ENCODE peak calls at places on chromosome 6, in four cellular contexts. U is heart left ventricle, J is psoas muscle, D is brain microvascular endothelial cell. W is an unnamed sample.

GRCh38 chr6:5736016-5736738 is 270.5 kb downstream of the NRN1 start:
- DNase-seq in D (no peak), U (no peak), J (no peak), W (no peak)

GRCh38 chr6:36703982-36704381 is 6.4 kb downstream of the RAB44 start:
- DNase-seq in D (no peak), J (no peak), U (no peak), W (no peak)

GRCh38 chr6:38567436-38567835 is 72.3 kb downstream of the BTBD9 start:
- DNase-seq in D (peak; percentile 92), U (peak; percentile 84), J (peak; percentile 76), W (peak; percentile 14)

GRCh38 chr6:105831321-105831720 is 254.8 kb upstream of the PRDM1 start:
- DNase-seq in J (no peak), U (no peak), D (no peak), W (no peak)

GRCh38 chr6:112563368-112563767 is 216.2 kb downstream of the RFPL4B start:
- DNase-seq in J (no peak), U (no peak), D (peak; percentile 65), W (no peak)

GRCh38 chr6:37566209-37566859 is 66.6 kb upstream of the CCDC167 start:
- DNase-seq in U (peak; percentile 54), D (peak; percentile 18), J (peak; percentile 37), W (no peak)

GRCh38 chr6:65707134-65707826 is at the start of gene EYS:
- DNase-seq in D (no peak), U (no peak), J (no peak), W (peak; percentile 15)

GRCh38 chr6:44359973-44360372 is 17.5 kb downstream of the SPATS1 start:
- DNase-seq in D (no peak), U (no peak), J (no peak), W (no peak)

GRCh38 chr6:159056941-159057340 is 12.2 kb upstream of the TAGAP start:
- DNase-seq in J (no peak), D (no peak), U (no peak), W (no peak)

GRCh38 chr6:36698871-36699271 is 1.2 kb downstream of the RAB44 start:
- DNase-seq in D (no peak), U (no peak), J (no peak), W (no peak)

GRCh38 chr6:82862543-82862942 is 203.1 kb downstream of the UBE3D start:
- DNase-seq in D (no peak), U (no peak), J (no peak), W (no peak)

GRCh38 chr6:95515975-95516374 is 61.4 kb upstream of the MANEA start:
- DNase-seq in U (no peak), J (no peak), D (no peak), W (peak; percentile 8)

GRCh38 chr6:166388605-166389004 is 5.9 kb upstream of the MPC1 start:
- DNase-seq in D (no peak), U (no peak), J (no peak), W (no peak)

GRCh38 chr6:397604-398003 is 6.1 kb downstream of the IRF4 start:
- DNase-seq in J (no peak), D (no peak), U (no peak), W (no peak)

GRCh38 chr6:398065-398464 is 6.5 kb downstream of the IRF4 start:
- DNase-seq in D (no peak), U (no peak), J (no peak), W (no peak)

GRCh38 chr6:399785-400517 is 8.4 kb downstream of the IRF4 start:
- DNase-seq in D (no peak), U (no peak), J (no peak), W (no peak)

GRCh38 chr6:397056-397455 is 5.5 kb downstream of the IRF4 start:
- DNase-seq in D (no peak), U (no peak), J (no peak), W (no peak)

DNA sequence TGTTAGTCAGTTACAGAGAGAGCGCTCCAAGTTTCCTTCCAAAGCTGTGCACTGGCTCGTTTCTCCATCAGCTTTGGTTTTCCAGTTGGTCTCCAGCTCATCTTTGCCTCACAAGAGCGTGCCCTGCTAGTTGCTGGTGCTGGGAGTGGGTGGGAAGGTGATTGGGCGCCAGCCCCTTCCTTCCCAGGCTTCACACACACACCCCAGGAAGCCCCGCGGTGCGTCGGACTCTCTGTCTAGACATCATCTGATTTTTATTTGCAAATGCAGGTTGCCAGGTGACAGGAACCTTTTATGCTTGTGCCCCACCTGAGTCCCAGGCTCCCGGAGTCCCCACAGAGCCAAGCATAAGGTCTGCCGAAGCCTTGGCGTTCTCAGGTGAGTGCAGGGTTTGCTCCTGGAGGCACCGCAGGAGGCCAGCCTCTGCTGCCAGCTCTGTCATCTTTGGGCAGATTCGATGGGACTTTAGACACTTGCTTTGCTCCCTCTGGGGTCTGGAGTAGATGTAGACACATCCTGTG is 7.1 kb downstream of the IRF4 start:
- DNase-seq in J (no peak), D (no peak), U (no peak), W (no peak)
- H3K27ac ChIP-seq in J (no peak overlapping the region), D (no peak overlapping the region), U (no peak overlapping the region), W (no peak overlapping the region)

DNA sequence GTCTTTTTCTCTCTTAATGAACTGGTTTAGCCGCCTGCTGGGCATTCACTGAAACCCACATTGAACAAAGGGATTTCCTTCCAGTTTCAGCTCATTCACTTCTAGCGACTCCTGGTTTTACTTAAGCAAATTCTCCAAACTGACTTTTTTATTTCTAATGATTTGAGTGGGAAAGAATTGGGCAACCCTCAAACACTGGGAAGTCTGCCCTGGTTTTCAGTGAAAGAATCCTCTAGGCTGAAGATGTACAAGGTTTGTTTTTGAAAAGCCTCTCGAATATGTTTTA is 45.5 kb downstream of the PLAGL1 start:
- DNase-seq in U (no peak), J (peak; percentile 12), D (peak; percentile 11), W (no peak)
- H3K27me3 ChIP-seq in U (no peaks in the 10 kb centered on the region), J (no peaks in the 10 kb centered on the region), D (no peaks in the 10 kb centered on the region), W (peaks cover 31% of the 10 kb centered on the region)

GRCh38 chr6:138204792-138205384 is 13.4 kb downstream of the PBOV1 start:
- DNase-seq in U (no peak), D (no peak), J (no peak), W (no peak)

GRCh38 chr6:138203315-138203714 is 15.0 kb downstream of the PBOV1 start:
- DNase-seq in D (no peak), J (no peak), U (no peak), W (no peak)

GRCh38 chr6:138206862-138207261 is 11.4 kb downstream of the PBOV1 start:
- DNase-seq in U (peak; percentile 26), D (no peak), J (no peak), W (no peak)

GRCh38 chr6:138205437-138206094 is 12.7 kb downstream of the PBOV1 start:
- DNase-seq in J (no peak), U (no peak), D (no peak), W (no peak)

DNA sequence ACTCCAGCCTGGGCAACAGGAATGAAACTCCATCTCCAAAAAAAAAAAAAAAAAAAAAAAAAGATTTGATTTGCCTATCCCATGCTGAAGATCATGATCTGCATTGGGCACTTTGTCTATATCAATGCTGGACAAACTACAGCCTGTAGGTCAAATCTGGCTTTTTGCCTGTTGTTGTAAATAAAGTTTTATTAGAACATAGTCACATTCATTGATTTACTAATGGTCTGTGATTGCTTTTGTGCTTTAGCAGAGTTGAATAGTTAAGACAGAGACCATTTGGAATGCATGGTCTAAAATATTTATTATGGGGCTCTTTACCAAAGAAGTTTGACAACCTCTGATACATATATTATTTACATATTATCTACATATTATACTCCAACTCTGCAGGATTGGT is 14.0 kb downstream of the PBOV1 start:
- DNase-seq in D (no peak), U (no peak), J (no peak), W (no peak)
- TF ChIP-seq CTCF in D (no peak), U (no peak), J (no peak), W (no peak)

DNA sequence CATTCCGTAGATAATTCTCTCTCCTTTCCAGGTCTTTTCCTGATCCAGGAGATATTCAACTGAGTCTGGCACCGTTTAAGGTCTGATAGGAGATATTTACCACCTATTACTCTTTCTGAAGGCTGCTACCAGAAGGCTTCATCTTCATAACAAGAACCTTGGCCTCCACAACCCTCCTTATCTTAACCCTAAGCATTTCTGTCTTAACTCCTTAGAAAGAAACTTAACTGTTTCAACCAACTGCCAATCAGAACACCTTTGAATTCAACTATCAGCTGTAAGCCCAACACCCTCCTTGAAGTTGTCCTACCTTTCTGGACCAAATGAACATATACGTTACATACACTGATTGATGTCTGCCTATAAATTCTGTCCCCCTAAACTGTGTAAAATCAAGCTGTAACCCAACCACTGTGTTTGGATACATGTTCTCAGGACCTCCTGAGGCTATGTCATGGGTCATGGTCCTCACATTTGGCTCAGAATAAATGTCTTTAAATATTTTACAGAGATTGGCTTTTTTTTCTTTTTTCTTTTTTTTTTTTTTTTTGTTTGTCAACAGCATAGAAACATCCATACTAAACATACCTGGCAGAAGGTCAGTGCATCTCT is 6.6 kb upstream of the TNFAIP3 start:
- DNase-seq in J (no peak), D (no peak), U (no peak), W (no peak)
- H3K27ac ChIP-seq in J (no peak overlapping the region), D (no peak overlapping the region), U (no peak overlapping the region), W (no peak overlapping the region)

GRCh38 chr6:154258064-154258757 is 98.4 kb downstream of the IPCEF1 start:
- DNase-seq in D (no peak), U (no peak), J (no peak), W (no peak)
- H3K27me3 ChIP-seq in D (no peaks in the 10 kb centered on the region), U (no peaks in the 10 kb centered on the region), J (no peaks in the 10 kb centered on the region), W (no peaks in the 10 kb centered on the region)

GRCh38 chr6:26607434-26608230 is 10.9 kb downstream of the ABT1 start:
- DNase-seq in D (peak; percentile 71), U (no peak), J (no peak), W (peak; percentile 11)
- TF ChIP-seq CTCF in D (peak; percentile 85), U (peak; percentile 62), J (peak; percentile 58), W (peak; percentile 83)

DNA sequence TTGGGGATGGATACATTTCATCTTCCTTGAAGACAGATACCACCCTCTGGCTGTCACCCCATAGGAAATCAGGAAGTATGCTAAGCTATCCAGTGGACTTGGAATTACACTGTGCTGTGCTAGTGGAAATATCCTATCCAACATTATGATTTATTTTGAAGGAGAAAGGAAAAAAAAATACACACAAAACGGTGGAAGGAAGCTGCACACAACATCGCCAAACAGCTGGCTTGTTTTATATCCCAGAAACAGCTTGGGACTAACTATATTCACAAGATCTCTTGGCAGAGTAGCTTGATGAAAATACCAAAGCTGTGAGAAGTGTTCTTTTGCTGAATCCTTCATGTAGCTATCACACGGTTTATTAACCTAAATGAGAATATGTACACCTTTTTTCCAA is 257.6 kb downstream of the LAMA2 start:
- DNase-seq in D (no peak), J (no peak), U (peak; percentile 61), W (no peak)
- H3K27ac ChIP-seq in D (no peak overlapping the region), J (peak overlapping the region; percentile 42), U (peak overlapping the region; percentile 62), W (no peak overlapping the region)

GRCh38 chr6:11012295-11012754 is 31.8 kb downstream of the ELOVL2 start:
- DNase-seq in U (no peak), D (no peak), J (no peak), W (no peak)
- H3K27me3 ChIP-seq in U (no peaks in the 10 kb centered on the region), D (no peaks in the 10 kb centered on the region), J (peaks cover 3% of the 10 kb centered on the region), W (no peaks in the 10 kb centered on the region)

DNA sequence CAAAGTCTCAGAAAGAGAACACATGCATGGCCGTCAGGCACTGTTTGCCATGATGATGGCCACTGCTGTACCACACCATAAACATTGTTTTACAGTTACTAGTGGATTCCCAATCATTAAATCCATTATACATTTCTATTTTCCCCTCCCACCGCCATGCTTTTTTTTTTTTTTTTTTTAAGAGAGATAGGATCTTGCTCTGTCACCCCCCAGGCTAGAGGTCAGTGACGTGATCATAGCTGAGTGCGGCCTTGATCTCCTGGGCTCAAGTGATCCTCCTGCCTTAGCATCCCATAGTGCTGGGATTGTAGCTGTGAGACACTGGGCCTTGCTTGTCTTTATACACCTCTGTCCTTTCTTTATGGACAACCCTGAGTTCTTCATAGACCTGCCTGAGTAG is 4.3 kb upstream of the BTN3A3 start:
- DNase-seq in U (no peak), D (no peak), J (no peak), W (no peak)
- TF ChIP-seq CTCF in U (no peak), D (no peak), J (no peak), W (no peak)

W was measured in foreskin keratinocyte.